ENCODE peak calls at places on chromosomes 6 and 20, in five cellular contexts. One of them, this sample, is unnamed.

GRCh38 chr6:37126961-37127360 is 43.0 kb upstream of the PIM1 start:
- DNase-seq in nucleus accumbens: no peak
- DNase-seq in HL-60: no peak
- DNase-seq in activated naive CD8-positive, alpha-beta T cell treated with anti-CD3 and anti-CD28 coated beads, Interleukin-2, amount 10 ng/mL, durations not matched to agents 7 days and 5 days: no peak
- DNase-seq in GM03348: no peak
- DNase-seq in this sample: no peak

GRCh38 chr6:31544676-31545075 is 1.7 kb downstream of the ATP6V1G2 start:
- DNase-seq in nucleus accumbens: no peak
- DNase-seq in HL-60: no peak
- DNase-seq in activated naive CD8-positive, alpha-beta T cell treated with anti-CD3 and anti-CD28 coated beads, Interleukin-2, amount 10 ng/mL, durations not matched to agents 7 days and 5 days: no peak
- DNase-seq in GM03348: no peak
- DNase-seq in this sample: no peak

GRCh38 chr6:134339216-134339615 is 21.3 kb upstream of the SGK1 start:
- DNase-seq in nucleus accumbens: no peak
- DNase-seq in HL-60: no peak
- DNase-seq in activated naive CD8-positive, alpha-beta T cell treated with anti-CD3 and anti-CD28 coated beads, Interleukin-2, amount 10 ng/mL, durations not matched to agents 7 days and 5 days: no peak
- DNase-seq in GM03348: no peak
- DNase-seq in this sample: no peak

GRCh38 chr6:29824144-29824543 is 3.5 kb upstream of the HLA-G start:
- DNase-seq in nucleus accumbens: no peak
- DNase-seq in HL-60: no peak
- DNase-seq in activated naive CD8-positive, alpha-beta T cell treated with anti-CD3 and anti-CD28 coated beads, Interleukin-2, amount 10 ng/mL, durations not matched to agents 7 days and 5 days: no peak
- DNase-seq in GM03348: no peak
- DNase-seq in this sample: no peak

GRCh38 chr6:170048615-170049256 is 242.1 kb downstream of the DLL1 start:
- DNase-seq in nucleus accumbens: peak
- DNase-seq in HL-60: peak
- DNase-seq in activated naive CD8-positive, alpha-beta T cell treated with anti-CD3 and anti-CD28 coated beads, Interleukin-2, amount 10 ng/mL, durations not matched to agents 7 days and 5 days: peak
- DNase-seq in GM03348: no peak
- DNase-seq in this sample: peak

GRCh38 chr6:25652007-25652515 is at the start of gene SCGN:
- DNase-seq in nucleus accumbens: no peak
- DNase-seq in HL-60: peak
- DNase-seq in activated naive CD8-positive, alpha-beta T cell treated with anti-CD3 and anti-CD28 coated beads, Interleukin-2, amount 10 ng/mL, durations not matched to agents 7 days and 5 days: peak
- DNase-seq in GM03348: peak
- DNase-seq in this sample: no peak

GRCh38 chr6:4134841-4135664 is at the start of gene ECI2:
- DNase-seq in nucleus accumbens: peak
- DNase-seq in HL-60: peak
- DNase-seq in activated naive CD8-positive, alpha-beta T cell treated with anti-CD3 and anti-CD28 coated beads, Interleukin-2, amount 10 ng/mL, durations not matched to agents 7 days and 5 days: no peak
- DNase-seq in GM03348: peak
- DNase-seq in this sample: peak

GRCh38 chr6:134720353-134721094 is 229.4 kb downstream of the ALDH8A1 start:
- DNase-seq in nucleus accumbens: no peak
- DNase-seq in HL-60: no peak
- DNase-seq in activated naive CD8-positive, alpha-beta T cell treated with anti-CD3 and anti-CD28 coated beads, Interleukin-2, amount 10 ng/mL, durations not matched to agents 7 days and 5 days: no peak
- DNase-seq in GM03348: peak
- DNase-seq in this sample: no peak

GRCh38 chr6:155188707-155189496 is 74.9 kb upstream of the CLDN20 start:
- DNase-seq in nucleus accumbens: no peak
- DNase-seq in HL-60: no peak
- DNase-seq in activated naive CD8-positive, alpha-beta T cell treated with anti-CD3 and anti-CD28 coated beads, Interleukin-2, amount 10 ng/mL, durations not matched to agents 7 days and 5 days: no peak
- DNase-seq in GM03348: peak
- DNase-seq in this sample: no peak

GRCh38 chr20:1451092-1451491 is 15.6 kb downstream of the NSFL1C start:
- DNase-seq in nucleus accumbens: no peak
- DNase-seq in HL-60: no peak
- DNase-seq in activated naive CD8-positive, alpha-beta T cell treated with anti-CD3 and anti-CD28 coated beads, Interleukin-2, amount 10 ng/mL, durations not matched to agents 7 days and 5 days: no peak
- DNase-seq in GM03348: no peak
- DNase-seq in this sample: no peak

GRCh38 chr6:62119401-62119800 is 166.6 kb downstream of the KHDRBS2 start:
- DNase-seq in nucleus accumbens: no peak
- DNase-seq in HL-60: no peak
- DNase-seq in activated naive CD8-positive, alpha-beta T cell treated with anti-CD3 and anti-CD28 coated beads, Interleukin-2, amount 10 ng/mL, durations not matched to agents 7 days and 5 days: no peak
- DNase-seq in GM03348: no peak
- DNase-seq in this sample: no peak

GRCh38 chr6:170099387-170099786 is 191.5 kb downstream of the DLL1 start:
- DNase-seq in nucleus accumbens: no peak
- DNase-seq in HL-60: no peak
- DNase-seq in activated naive CD8-positive, alpha-beta T cell treated with anti-CD3 and anti-CD28 coated beads, Interleukin-2, amount 10 ng/mL, durations not matched to agents 7 days and 5 days: no peak
- DNase-seq in GM03348: no peak
- DNase-seq in this sample: peak

GRCh38 chr6:157177731-157178336 is 145.5 kb downstream of the TMEM242 start:
- DNase-seq in nucleus accumbens: no peak
- DNase-seq in HL-60: no peak
- DNase-seq in activated naive CD8-positive, alpha-beta T cell treated with anti-CD3 and anti-CD28 coated beads, Interleukin-2, amount 10 ng/mL, durations not matched to agents 7 days and 5 days: no peak
- DNase-seq in GM03348: no peak
- DNase-seq in this sample: no peak

GRCh38 chr20:4896119-4896700 is 105.1 kb downstream of the SLC23A2 start:
- DNase-seq in nucleus accumbens: no peak
- DNase-seq in HL-60: no peak
- DNase-seq in activated naive CD8-positive, alpha-beta T cell treated with anti-CD3 and anti-CD28 coated beads, Interleukin-2, amount 10 ng/mL, durations not matched to agents 7 days and 5 days: no peak
- DNase-seq in GM03348: no peak
- DNase-seq in this sample: no peak

GRCh38 chr6:134310206-134310605 is 7.7 kb downstream of the SGK1 start:
- DNase-seq in nucleus accumbens: no peak
- DNase-seq in HL-60: no peak
- DNase-seq in activated naive CD8-positive, alpha-beta T cell treated with anti-CD3 and anti-CD28 coated beads, Interleukin-2, amount 10 ng/mL, durations not matched to agents 7 days and 5 days: no peak
- DNase-seq in GM03348: no peak
- DNase-seq in this sample: no peak

GRCh38 chr6:131250121-131250520 is 114.9 kb downstream of the AKAP7 start:
- DNase-seq in nucleus accumbens: peak
- DNase-seq in HL-60: peak
- DNase-seq in activated naive CD8-positive, alpha-beta T cell treated with anti-CD3 and anti-CD28 coated beads, Interleukin-2, amount 10 ng/mL, durations not matched to agents 7 days and 5 days: peak
- DNase-seq in GM03348: peak
- DNase-seq in this sample: no peak

GRCh38 chr20:36601546-36601945 is 4.0 kb upstream of the RAB5IF start:
- DNase-seq in nucleus accumbens: no peak
- DNase-seq in HL-60: no peak
- DNase-seq in activated naive CD8-positive, alpha-beta T cell treated with anti-CD3 and anti-CD28 coated beads, Interleukin-2, amount 10 ng/mL, durations not matched to agents 7 days and 5 days: no peak
- DNase-seq in GM03348: no peak
- DNase-seq in this sample: no peak

GRCh38 chr6:35435075-35435837 is 16.9 kb upstream of the FANCE start:
- DNase-seq in nucleus accumbens: no peak
- DNase-seq in HL-60: no peak
- DNase-seq in activated naive CD8-positive, alpha-beta T cell treated with anti-CD3 and anti-CD28 coated beads, Interleukin-2, amount 10 ng/mL, durations not matched to agents 7 days and 5 days: no peak
- DNase-seq in GM03348: no peak
- DNase-seq in this sample: no peak

GRCh38 chr6:7493866-7494265 is 47.6 kb upstream of the DSP start:
- DNase-seq in nucleus accumbens: no peak
- DNase-seq in HL-60: no peak
- DNase-seq in activated naive CD8-positive, alpha-beta T cell treated with anti-CD3 and anti-CD28 coated beads, Interleukin-2, amount 10 ng/mL, durations not matched to agents 7 days and 5 days: no peak
- DNase-seq in GM03348: no peak
- DNase-seq in this sample: no peak

GRCh38 chr6:3159805-3160781 is 2.7 kb upstream of the TUBB2A start:
- DNase-seq in nucleus accumbens: peak
- DNase-seq in HL-60: no peak
- DNase-seq in activated naive CD8-positive, alpha-beta T cell treated with anti-CD3 and anti-CD28 coated beads, Interleukin-2, amount 10 ng/mL, durations not matched to agents 7 days and 5 days: no peak
- DNase-seq in GM03348: no peak
- DNase-seq in this sample: no peak

GRCh38 chr6:143060354-143060805 is 309 bp upstream of the AIG1 start:
- DNase-seq in nucleus accumbens: peak
- DNase-seq in HL-60: peak
- DNase-seq in activated naive CD8-positive, alpha-beta T cell treated with anti-CD3 and anti-CD28 coated beads, Interleukin-2, amount 10 ng/mL, durations not matched to agents 7 days and 5 days: peak
- DNase-seq in GM03348: peak
- DNase-seq in this sample: peak

GRCh38 chr6:1552296-1552761 is 57.4 kb upstream of the FOXC1 start:
- DNase-seq in nucleus accumbens: peak
- DNase-seq in HL-60: no peak
- DNase-seq in activated naive CD8-positive, alpha-beta T cell treated with anti-CD3 and anti-CD28 coated beads, Interleukin-2, amount 10 ng/mL, durations not matched to agents 7 days and 5 days: no peak
- DNase-seq in GM03348: peak
- DNase-seq in this sample: no peak

GRCh38 chr20:50969912-50970311 is 11.3 kb downstream of the MOCS3 start:
- DNase-seq in nucleus accumbens: no peak
- DNase-seq in HL-60: no peak
- DNase-seq in activated naive CD8-positive, alpha-beta T cell treated with anti-CD3 and anti-CD28 coated beads, Interleukin-2, amount 10 ng/mL, durations not matched to agents 7 days and 5 days: no peak
- DNase-seq in GM03348: no peak
- DNase-seq in this sample: no peak